ENCODE peak calls at places on chromosomes 4 and X, in ten cellular contexts. D is endothelial cell of umbilical vein; O is heart right ventricle; L is lung; N is tibial artery; K is CD8-positive, alpha-beta memory T cell; I is OCI-LY7; S is lower lobe of right lung; B is upper lobe of right lung; P is CD8-positive, alpha-beta T cell. A is an unnamed sample.

GRCh38 chr4:128663325-128663724 is 146.2 kb upstream of the JADE1 start:
- DNase-seq in D (no peak), O (no peak), L (no peak), N (no peak), K (peak; percentile 5), I (peak; percentile 82), S (no peak), B (no peak), P (no peak), A (peak; percentile 48)

GRCh38 chrX:40132751-40133150 is 35.0 kb upstream of the BCOR start:
- DNase-seq in D (peak; percentile 58), O (peak; percentile 42), L (peak; percentile 65), N (peak; percentile 85), K (no peak), I (no peak), S (peak; percentile 51), B (no peak), P (no peak), A (no peak)

GRCh38 chr4:48698029-48698901 is 81.8 kb downstream of the FRYL start:
- DNase-seq in D (peak; percentile 87), O (no peak), L (peak; percentile 69), N (peak; percentile 79), K (no peak), I (no peak), S (no peak), B (no peak), P (no peak), A (peak; percentile 86)

GRCh38 chrX:110383414-110383813 is 24.8 kb downstream of the RTL9 start:
- DNase-seq in D (no peak), O (no peak), L (no peak), N (no peak), K (no peak), I (no peak), S (no peak), B (no peak), P (no peak), A (no peak)

GRCh38 chr4:15525080-15525479 is 55.4 kb downstream of the CC2D2A start:
- DNase-seq in D (no peak), O (no peak), L (no peak), N (no peak), K (no peak), I (no peak), S (no peak), B (no peak), P (no peak), A (no peak)

GRCh38 chrX:22366166-22366702 is 93.5 kb downstream of the CBLL2 start:
- DNase-seq in D (no peak), O (no peak), L (no peak), N (no peak), K (no peak), I (no peak), S (no peak), B (no peak), P (no peak), A (no peak)

GRCh38 chr4:187602339-187603092 is 393.1 kb upstream of the ZFP42 start:
- DNase-seq in D (peak; percentile 77), O (no peak), L (no peak), N (no peak), K (no peak), I (no peak), S (no peak), B (no peak), P (no peak), A (no peak)

GRCh38 chrX:40299028-40299479 is 201.3 kb upstream of the BCOR start:
- DNase-seq in D (peak; percentile 6), O (no peak), L (no peak), N (no peak), K (no peak), I (peak; percentile 11), S (no peak), B (no peak), P (no peak), A (no peak)

GRCh38 chr4:16916719-16917337 is 18.4 kb upstream of the LDB2 start:
- DNase-seq in D (peak; percentile 74), O (peak; percentile 39), L (no peak), N (no peak), K (peak; percentile 45), I (peak; percentile 71), S (no peak), B (no peak), P (peak; percentile 65), A (peak; percentile 34)

GRCh38 chr4:119209077-119209476 is 3.4 kb upstream of the USP53 start:
- DNase-seq in D (peak; percentile 83), O (no peak), L (no peak), N (no peak), K (no peak), I (no peak), S (no peak), B (no peak), P (no peak), A (no peak)

GRCh38 chrX:117511379-117511778 is 605.2 kb downstream of the KLHL13 start:
- DNase-seq in D (no peak), O (no peak), L (no peak), N (no peak), K (no peak), I (no peak), S (no peak), B (no peak), P (no peak), A (no peak)

GRCh38 chr4:38621004-38621684 is 42.9 kb upstream of the KLF3 start:
- DNase-seq in D (no peak), O (no peak), L (peak; percentile 76), N (no peak), K (no peak), I (no peak), S (no peak), B (no peak), P (no peak), A (peak; percentile 75)

GRCh38 chr4:81632581-81633247 is 161.0 kb upstream of the RASGEF1B start:
- DNase-seq in D (no peak), O (no peak), L (no peak), N (no peak), K (no peak), I (no peak), S (no peak), B (no peak), P (no peak), A (no peak)

GRCh38 chrX:17067534-17067933 is 121.1 kb downstream of the REPS2 start:
- DNase-seq in D (no peak), O (no peak), L (no peak), N (no peak), K (no peak), I (no peak), S (no peak), B (no peak), P (no peak), A (no peak)

GRCh38 chrX:123450217-123450616 is 266.1 kb downstream of the GRIA3 start:
- DNase-seq in D (peak; percentile 1), O (no peak), L (no peak), N (no peak), K (no peak), I (peak; percentile 4), S (no peak), B (no peak), P (no peak), A (no peak)

GRCh38 chr4:102438873-102439614 is 62.1 kb upstream of the NFKB1 start:
- DNase-seq in D (peak; percentile 77), O (no peak), L (no peak), N (no peak), K (no peak), I (no peak), S (no peak), B (no peak), P (no peak), A (peak; percentile 27)
- H3K4me1 ChIP-seq in D (no peaks in the 10 kb centered on the region), O (peaks cover 13% of the 10 kb centered on the region), L (peaks cover 3% of the 10 kb centered on the region), N (no peaks in the 10 kb centered on the region), K (no peaks in the 10 kb centered on the region), I (no peaks in the 10 kb centered on the region), S (peaks cover 20% of the 10 kb centered on the region), B (peaks cover 11% of the 10 kb centered on the region), P (no peaks in the 10 kb centered on the region), A (no peaks in the 10 kb centered on the region)

DNA sequence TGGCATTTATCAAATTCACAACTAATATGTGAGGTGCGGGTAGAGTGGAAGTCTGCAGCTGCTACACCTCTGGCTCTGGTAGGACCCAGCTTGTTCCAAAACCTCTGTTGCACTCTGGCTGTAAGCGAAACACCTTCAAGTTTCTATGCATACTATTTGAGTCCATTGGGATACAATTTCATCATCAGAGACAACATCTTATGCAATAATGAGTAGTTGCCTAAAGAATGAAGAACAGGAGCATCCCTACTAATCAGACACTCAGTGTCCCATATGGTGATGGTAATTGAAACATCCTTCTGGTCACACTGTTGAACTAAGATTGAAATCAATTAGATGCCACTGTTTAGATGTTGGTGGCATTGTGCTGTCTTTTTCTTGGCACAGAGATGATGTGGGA is 178.4 kb downstream of the MGST2 start:
- DNase-seq in D (no peak), O (no peak), L (no peak), N (no peak), K (no peak), I (no peak), S (no peak), B (no peak), P (no peak), A (no peak)
- H3K4me1 ChIP-seq in D (no peaks in the 10 kb centered on the region), O (peaks cover 4% of the 10 kb centered on the region), L (no peaks in the 10 kb centered on the region), N (no peaks in the 10 kb centered on the region), K (no peaks in the 10 kb centered on the region), I (no peaks in the 10 kb centered on the region), S (peaks cover 16% of the 10 kb centered on the region), B (peaks cover 15% of the 10 kb centered on the region), P (no peaks in the 10 kb centered on the region), A (peaks cover 4% of the 10 kb centered on the region)

GRCh38 chr4:87006531-87007344 is 71.9 kb downstream of the AFF1 start:
- DNase-seq in D (peak; percentile 94), O (peak; percentile 93), L (peak; percentile 93), N (peak; percentile 90), K (peak; percentile 90), I (peak; percentile 94), S (peak; percentile 97), B (peak; percentile 97), P (peak; percentile 92), A (peak; percentile 94)

GRCh38 chr4:87005690-87006461 is 71.1 kb downstream of the AFF1 start:
- DNase-seq in D (peak; percentile 44), O (no peak), L (no peak), N (no peak), K (peak; percentile 26), I (peak; percentile 43), S (no peak), B (no peak), P (peak; percentile 11), A (peak; percentile 44)

GRCh38 chr4:87005369-87005689 is 70.5 kb downstream of the AFF1 start:
- DNase-seq in D (no peak), O (no peak), L (no peak), N (no peak), K (no peak), I (peak; percentile 51), S (no peak), B (no peak), P (no peak), A (no peak)

GRCh38 chr4:87002682-87003043 is 67.9 kb downstream of the AFF1 start:
- DNase-seq in D (no peak), O (no peak), L (no peak), N (no peak), K (no peak), I (no peak), S (no peak), B (no peak), P (no peak), A (no peak)

GRCh38 chr4:87003266-87003665 is 68.5 kb downstream of the AFF1 start:
- DNase-seq in D (no peak), O (no peak), L (no peak), N (no peak), K (no peak), I (no peak), S (no peak), B (no peak), P (no peak), A (no peak)
- H3K4me1 ChIP-seq in D (peaks cover 34% of the 10 kb centered on the region), O (peaks cover 33% of the 10 kb centered on the region), L (peaks cover 34% of the 10 kb centered on the region), N (no peaks in the 10 kb centered on the region), K (peaks cover 30% of the 10 kb centered on the region), I (peaks cover 76% of the 10 kb centered on the region), S (peaks cover 47% of the 10 kb centered on the region), B (peaks cover 29% of the 10 kb centered on the region), P (peaks cover 19% of the 10 kb centered on the region), A (peaks cover 9% of the 10 kb centered on the region)

GRCh38 chr4:140740422-140740821 is 15.8 kb downstream of the TBC1D9 start:
- DNase-seq in D (peak; percentile 24), O (no peak), L (no peak), N (no peak), K (no peak), I (no peak), S (no peak), B (no peak), P (no peak), A (no peak)
- H3K4me1 ChIP-seq in D (peaks cover 39% of the 10 kb centered on the region), O (peaks cover 57% of the 10 kb centered on the region), L (peaks cover 38% of the 10 kb centered on the region), N (no peaks in the 10 kb centered on the region), K (no peaks in the 10 kb centered on the region), I (peaks cover 50% of the 10 kb centered on the region), S (peaks cover 40% of the 10 kb centered on the region), B (peaks cover 32% of the 10 kb centered on the region), P (no peaks in the 10 kb centered on the region), A (no peaks in the 10 kb centered on the region)